ENCODE peak calls at places on chromosomes 4 and X, in six cellular contexts. P is A549, V is WTC11, E is endothelial cell of umbilical vein, L is H1, G is K562. F is an unnamed sample.

GRCh38 chr4:86816463-86817107 is 32.6 kb downstream of the SLC10A6 start:
- DNase-seq in P (no peak), V (no peak), E (no peak), L (no peak), G (no peak), F (no peak)

GRCh38 chrX:54423161-54423888 is 16.9 kb upstream of the TSR2 start:
- DNase-seq in P (no peak), V (peak), E (peak), L (no peak), G (peak), F (peak)

GRCh38 chr4:182344968-182345367 is 101.8 kb downstream of the TENM3 start:
- DNase-seq in P (no peak), V (no peak), E (no peak), L (no peak), G (no peak), F (no peak)

GRCh38 chr4:1195894-1196401 is 23.6 kb upstream of the SPON2 start:
- DNase-seq in P (no peak), V (peak), E (no peak), L (no peak), G (no peak), F (no peak)

GRCh38 chr4:34615315-34615714 is 1629.0 kb downstream of the ARAP2 start:
- DNase-seq in P (no peak), V (no peak), E (no peak), L (no peak), G (no peak), F (no peak)

GRCh38 chrX:55715847-55716246 is 1.7 kb upstream of the RRAGB start:
- DNase-seq in P (no peak), V (peak), E (no peak), L (no peak), G (peak), F (peak)

GRCh38 chr4:183658362-183659028 is 490 bp downstream of the RWDD4 start:
- DNase-seq in P (peak), V (peak), E (peak), L (no peak), G (peak), F (peak)

GRCh38 chrX:148416142-148416541 is 84.3 kb upstream of the AFF2 start:
- DNase-seq in P (no peak), V (no peak), E (no peak), L (no peak), G (no peak), F (no peak)

GRCh38 chr4:180057891-180058643 is 2185.1 kb upstream of the TENM3 start:
- DNase-seq in P (peak), V (peak), E (no peak), L (no peak), G (no peak), F (no peak)

GRCh38 chr4:169080970-169081369 is 70.9 kb upstream of the CBR4 start:
- DNase-seq in P (no peak), V (no peak), E (peak), L (no peak), G (no peak), F (no peak)

GRCh38 chr4:55397521-55398321 is 2.0 kb downstream of the TMEM165 start:
- DNase-seq in P (no peak), V (no peak), E (peak), L (no peak), G (peak), F (no peak)

GRCh38 chr4:158796370-158797140 is 27.7 kb downstream of the FNIP2 start:
- DNase-seq in P (no peak), V (no peak), E (no peak), L (no peak), G (no peak), F (no peak)

GRCh38 chr4:100688368-100688767 is 170.5 kb upstream of the EMCN start:
- DNase-seq in P (no peak), V (no peak), E (no peak), L (no peak), G (no peak), F (no peak)

GRCh38 chrX:154444001-154444754 is at the start of gene FAM50A:
- DNase-seq in P (peak), V (peak), E (peak), L (no peak), G (peak), F (no peak)

GRCh38 chr4:154595807-154596206 is 5.3 kb upstream of the FGA start:
- DNase-seq in P (peak), V (no peak), E (no peak), L (no peak), G (no peak), F (peak)

GRCh38 chrX:135591871-135592270 is 71.4 kb downstream of the INTS6L start:
- DNase-seq in P (no peak), V (no peak), E (no peak), L (no peak), G (no peak), F (no peak)

GRCh38 chrX:135595543-135595942 is 75.1 kb downstream of the INTS6L start:
- DNase-seq in P (no peak), V (no peak), E (no peak), L (no peak), G (no peak), F (no peak)

DNA sequence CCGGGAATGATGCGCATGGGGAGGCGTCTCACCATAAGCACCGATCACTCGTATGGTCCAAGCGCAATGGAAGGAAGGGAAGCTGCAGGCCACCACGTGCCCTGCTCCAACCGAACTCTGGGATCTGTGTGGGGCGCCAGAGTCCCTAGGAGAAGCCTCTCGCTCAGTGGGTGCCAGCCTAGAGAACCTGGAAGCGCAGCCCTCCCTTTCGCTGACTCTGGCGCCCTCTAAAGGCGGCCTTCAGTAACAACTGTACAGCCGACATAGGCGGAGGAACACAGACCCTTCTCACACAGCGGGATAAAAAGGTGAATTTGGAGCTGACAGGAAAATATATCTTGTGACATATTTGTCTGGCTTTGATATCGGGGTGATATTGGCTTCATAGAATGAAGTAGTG is 76.0 kb downstream of the INTS6L start:
- DNase-seq in P (peak), V (peak), E (peak), L (peak), G (peak), F (peak)
- TF ChIP-seq JUN in P (no peak), V (no peak), E (no peak), L (no peak), G (no peak), F (no peak)

DNA sequence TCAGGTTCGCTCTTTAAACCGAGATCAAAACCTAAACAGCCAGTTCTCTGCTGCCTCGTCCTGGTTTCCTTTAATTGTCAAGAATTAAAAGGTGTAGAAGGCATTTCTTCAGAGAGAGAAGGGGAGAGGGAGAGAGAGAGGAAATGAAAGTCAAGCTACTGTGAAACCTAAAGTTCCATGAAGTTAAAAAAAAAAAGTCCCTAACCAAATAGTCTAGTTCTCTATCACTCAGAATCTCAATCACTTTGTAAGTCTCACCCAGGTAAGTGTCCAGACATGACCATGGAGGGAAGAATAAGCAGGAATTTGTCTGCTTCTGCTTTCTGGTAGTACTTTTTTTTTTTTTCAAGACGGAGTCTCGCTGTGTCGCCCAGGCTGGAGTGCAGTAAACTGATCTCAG is 18.8 kb upstream of the SMIM14 start:
- DNase-seq in P (no peak), V (no peak), E (no peak), L (no peak), G (no peak), F (no peak)
- TF ChIP-seq JUN in P (no peak), V (no peak), E (no peak), L (no peak), G (no peak), F (no peak)

DNA sequence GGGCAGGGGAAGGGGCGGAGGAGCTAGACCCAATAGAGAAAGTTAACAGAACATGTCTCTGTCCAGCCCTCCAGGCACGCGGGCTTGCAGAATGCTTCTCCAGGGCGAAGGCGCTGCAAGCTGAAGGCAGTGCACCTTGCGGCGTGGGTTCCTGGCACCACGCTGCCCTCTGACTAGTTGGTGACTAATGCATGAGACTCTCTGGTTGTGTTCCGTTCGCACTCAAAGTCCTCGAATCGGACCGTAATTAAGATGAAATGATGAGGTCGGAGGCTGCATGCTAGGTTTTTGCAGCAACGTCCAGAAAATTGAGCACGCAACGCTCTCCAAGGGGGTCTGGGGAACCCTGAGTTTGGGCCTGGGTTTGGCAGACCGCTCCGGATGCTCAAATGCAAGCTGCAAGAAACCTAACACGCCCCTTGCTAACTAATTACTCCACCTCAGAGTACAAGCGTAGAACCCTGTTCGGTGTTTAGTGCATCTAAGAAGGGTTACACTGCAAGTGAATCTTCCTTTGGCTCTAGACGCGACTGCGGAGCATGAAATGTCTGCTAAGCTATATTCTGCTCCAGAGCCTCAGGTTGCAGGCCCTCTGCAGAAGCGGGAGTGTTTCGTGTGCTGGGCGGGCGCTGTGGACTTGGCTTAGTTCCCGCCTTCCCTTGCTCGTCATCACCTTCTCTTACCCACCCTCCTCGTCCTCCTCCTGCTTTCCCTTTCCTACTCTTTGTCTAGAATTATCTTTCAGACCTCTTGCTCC is 57.1 kb upstream of the NKAP start:
- DNase-seq in P (no peak), V (peak), E (no peak), L (no peak), G (no peak), F (no peak)
- TF ChIP-seq JUN in P (no peak), V (no peak), E (no peak), L (no peak), G (no peak), F (no peak)

DNA sequence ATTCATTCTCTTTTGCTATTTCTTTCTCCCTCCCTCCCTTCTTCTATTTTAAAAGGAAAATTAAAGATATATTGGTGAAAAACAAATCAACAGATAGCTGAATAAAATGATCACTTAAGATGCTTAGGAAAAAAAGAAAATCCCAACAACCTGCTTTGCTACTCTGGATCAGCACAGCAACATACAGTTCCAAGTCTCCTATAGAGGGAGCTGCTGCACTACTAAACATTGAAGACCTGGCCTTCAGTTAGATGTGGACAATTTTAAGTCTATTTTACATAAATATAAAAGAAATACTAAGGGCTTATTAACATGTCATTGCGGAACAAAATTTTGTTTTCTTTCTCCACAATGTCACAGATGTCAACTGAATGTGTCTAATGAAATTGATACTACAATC is 226.4 kb downstream of the MAGEB5 start:
- DNase-seq in P (peak), V (no peak), E (peak), L (no peak), G (peak), F (no peak)
- TF ChIP-seq JUN in P (no peak), V (no peak), E (no peak), L (no peak), G (no peak), F (no peak)

DNA sequence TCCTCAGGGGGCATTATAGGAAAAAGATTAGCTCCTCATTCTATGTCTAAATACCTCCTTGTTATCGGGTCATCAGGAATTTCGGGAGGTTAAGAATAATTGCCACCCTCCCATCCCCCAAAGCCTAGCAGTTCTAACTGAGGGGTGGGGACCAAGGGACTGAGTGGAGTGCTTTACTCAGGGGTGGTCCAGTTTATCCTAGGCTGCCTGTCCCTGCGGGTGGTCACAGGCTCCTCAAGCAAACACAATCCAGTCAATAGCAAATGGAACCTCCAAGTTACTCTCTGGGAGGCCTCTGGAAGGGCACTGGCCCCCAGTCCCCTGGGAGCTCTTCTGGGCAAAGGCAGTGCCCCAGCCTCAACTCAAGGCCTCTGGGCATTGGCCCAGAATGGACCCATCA is 6.7 kb downstream of the ELF4 start:
- DNase-seq in P (no peak), V (no peak), E (no peak), L (no peak), G (no peak), F (no peak)
- TF ChIP-seq JUN in P (no peak), V (no peak), E (no peak), L (no peak), G (no peak), F (no peak)

GRCh38 chrX:123169247-123169901 is 14.7 kb upstream of the GRIA3 start:
- DNase-seq in P (peak), V (no peak), E (peak), L (no peak), G (no peak), F (peak)

GRCh38 chrX:123172874-123173273 is 11.2 kb upstream of the GRIA3 start:
- DNase-seq in P (no peak), V (no peak), E (no peak), L (no peak), G (peak), F (no peak)

GRCh38 chrX:123173833-123174232 is 10.2 kb upstream of the GRIA3 start:
- DNase-seq in P (peak), V (no peak), E (no peak), L (no peak), G (peak), F (no peak)

GRCh38 chrX:123175366-123176122 is 8.5 kb upstream of the GRIA3 start:
- DNase-seq in P (no peak), V (no peak), E (no peak), L (no peak), G (no peak), F (no peak)

DNA sequence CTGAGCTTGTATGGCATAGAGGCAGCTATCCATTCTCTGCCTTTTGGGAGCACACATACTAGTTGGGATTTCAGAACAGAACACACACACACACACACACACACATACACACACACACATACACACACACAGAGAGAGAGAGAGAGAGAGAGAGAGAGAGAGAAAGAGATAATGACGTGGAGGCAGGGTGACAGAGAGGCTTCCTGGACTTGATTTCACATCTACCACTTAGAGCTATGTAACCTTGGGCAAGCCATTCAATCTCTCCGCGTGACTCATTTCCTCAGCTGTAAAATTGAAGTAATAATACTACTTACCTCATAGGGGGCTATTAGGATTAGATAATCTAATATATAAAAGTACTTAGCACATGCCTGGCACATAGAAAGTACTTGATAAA is 12.3 kb upstream of the GRIA3 start:
- DNase-seq in P (no peak), V (no peak), E (peak), L (no peak), G (peak), F (no peak)
- TF ChIP-seq JUN in P (no peak), V (no peak), E (no peak), L (no peak), G (no peak), F (no peak)

DNA sequence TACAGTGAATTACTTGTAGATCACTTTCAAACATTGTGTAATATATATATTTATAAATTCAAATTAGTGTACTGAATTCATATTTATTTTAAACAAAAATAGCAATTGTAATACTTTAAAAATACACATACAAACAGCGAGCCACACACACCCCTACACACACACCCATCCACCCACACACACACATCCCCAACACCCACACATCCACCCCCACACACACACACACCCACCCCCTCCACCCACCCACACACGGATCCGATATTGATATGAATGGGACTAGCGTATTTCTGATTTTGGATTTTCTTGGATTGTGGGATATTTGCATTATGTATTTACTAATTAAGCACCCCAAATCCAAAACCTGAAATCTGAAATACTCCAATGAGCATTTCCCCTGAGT is 451.2 kb downstream of the PCDH7 start:
- DNase-seq in P (no peak), V (no peak), E (no peak), L (no peak), G (no peak), F (no peak)
- TF ChIP-seq JUN in P (no peak), V (no peak), E (no peak), L (no peak), G (no peak), F (no peak)

GRCh38 chr4:6953751-6954380 is 44.2 kb downstream of the TBC1D14 start:
- DNase-seq in P (no peak), V (peak), E (no peak), L (no peak), G (peak), F (no peak)
- TF ChIP-seq JUN in P (no peak), V (no peak), E (no peak), L (no peak), G (no peak), F (no peak)

GRCh38 chr4:78688385-78688784 is 87.8 kb upstream of the BMP2K start:
- DNase-seq in P (no peak), V (no peak), E (no peak), L (no peak), G (no peak), F (no peak)

GRCh38 chr4:78687818-78688217 is 88.3 kb upstream of the BMP2K start:
- DNase-seq in P (no peak), V (no peak), E (no peak), L (no peak), G (peak), F (no peak)

GRCh38 chr4:78683352-78683751 is 92.8 kb upstream of the BMP2K start:
- DNase-seq in P (no peak), V (no peak), E (no peak), L (no peak), G (no peak), F (no peak)

GRCh38 chr4:78682090-78682489 is 94.1 kb upstream of the BMP2K start:
- DNase-seq in P (no peak), V (no peak), E (no peak), L (no peak), G (no peak), F (no peak)

DNA sequence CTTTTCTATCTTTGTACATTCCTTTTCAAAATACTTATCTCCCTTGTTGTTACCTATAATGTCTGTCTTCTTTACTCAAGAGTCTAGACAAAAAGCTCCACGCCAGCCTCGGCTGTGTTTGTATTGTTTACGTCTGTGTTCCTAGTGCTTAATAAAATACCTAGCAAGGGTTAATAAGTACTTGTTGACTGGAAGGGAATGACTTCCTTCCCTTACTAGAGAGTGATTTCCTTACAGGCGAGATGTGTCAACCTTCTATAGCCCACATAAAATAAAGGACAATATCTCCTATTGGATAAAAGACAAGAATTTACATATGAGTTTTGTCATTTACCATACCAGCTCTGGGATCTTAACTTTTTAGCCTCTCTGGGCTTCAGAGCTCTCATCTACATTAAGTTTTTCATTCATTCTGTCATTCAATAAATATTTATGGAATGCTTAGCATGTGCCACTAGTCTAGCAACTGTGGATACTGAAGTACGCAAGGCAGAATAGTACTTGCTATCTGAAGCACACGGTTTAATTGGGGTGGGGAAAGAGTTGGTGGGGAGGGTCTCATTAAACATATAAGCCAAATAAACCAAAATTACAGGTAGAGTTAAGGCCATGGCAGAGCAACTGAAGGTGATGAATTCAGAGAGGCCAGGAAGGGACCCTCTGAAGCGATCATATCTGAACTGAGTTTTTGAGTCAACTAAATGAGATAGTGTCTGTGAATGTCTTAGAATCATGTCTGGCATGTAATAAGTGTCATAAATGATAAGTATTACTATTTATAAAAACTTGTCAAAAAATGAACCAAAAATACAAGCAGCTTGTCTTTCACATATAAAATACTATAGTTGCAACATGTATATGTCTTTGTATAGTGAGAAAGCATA is 91.7 kb upstream of the BMP2K start:
- DNase-seq in P (no peak), V (no peak), E (peak), L (no peak), G (no peak), F (no peak)
- TF ChIP-seq JUN in P (no peak), V (no peak), E (no peak), L (no peak), G (no peak), F (no peak)